ENCODE peak calls at places on chromosomes 12 and 14, in seven cellular contexts. J, E, O, U, N, W and K are unnamed samples. For H4K20me1, the result is how much of the 10 kb centered on the place peaks cover.

GRCh38 chr12:123063535-123063934 is 83.1 kb downstream of the ARL6IP4 start:
- DNase-seq in J (peak), E (no peak), O (no peak), U (peak), N (peak), W (peak), K (peak)

GRCh38 chr14:35534884-35535793 is 1.2 kb downstream of the INSM2 start:
- DNase-seq in J (peak), E (peak), O (peak), U (peak), N (peak), W (peak), K (peak)

GRCh38 chr14:43308411-43308810 is 1198.7 kb downstream of the FSCB start:
- DNase-seq in J (peak), E (no peak), O (no peak), U (no peak), N (no peak), W (no peak), K (no peak)

GRCh38 chr14:20969336-20969735 is 14.0 kb downstream of the RNASE2 start:
- DNase-seq in J (no peak), E (no peak), O (peak), U (no peak), N (no peak), W (no peak), K (no peak)

GRCh38 chr14:97446087-97446486 is 648.9 kb downstream of the VRK1 start:
- DNase-seq in J (no peak), E (no peak), O (no peak), U (no peak), N (no peak), W (no peak), K (no peak)

GRCh38 chr14:94380225-94381148 is 7.9 kb downstream of the SERPINA1 start:
- DNase-seq in J (no peak), E (no peak), O (no peak), U (no peak), N (no peak), W (no peak), K (no peak)

GRCh38 chr14:101926085-101926484 is 38.3 kb upstream of the DYNC1H1 start:
- DNase-seq in J (no peak), E (no peak), O (no peak), U (no peak), N (no peak), W (no peak), K (no peak)

GRCh38 chr12:124861898-124862676 is 1.6 kb downstream of the SCARB1 start:
- DNase-seq in J (no peak), E (no peak), O (no peak), U (no peak), N (no peak), W (no peak), K (no peak)

GRCh38 chr12:115583591-115583990 is 693.9 kb downstream of the MED13L start:
- DNase-seq in J (no peak), E (no peak), O (no peak), U (no peak), N (no peak), W (no peak), K (no peak)

GRCh38 chr12:72074065-72074464 is 135.4 kb downstream of the TPH2 start:
- DNase-seq in J (no peak), E (no peak), O (no peak), U (no peak), N (no peak), W (no peak), K (no peak)

GRCh38 chr12:76568130-76568529 is 8.6 kb upstream of the OSBPL8 start:
- DNase-seq in J (no peak), E (no peak), O (no peak), U (no peak), N (no peak), W (no peak), K (no peak)

DNA sequence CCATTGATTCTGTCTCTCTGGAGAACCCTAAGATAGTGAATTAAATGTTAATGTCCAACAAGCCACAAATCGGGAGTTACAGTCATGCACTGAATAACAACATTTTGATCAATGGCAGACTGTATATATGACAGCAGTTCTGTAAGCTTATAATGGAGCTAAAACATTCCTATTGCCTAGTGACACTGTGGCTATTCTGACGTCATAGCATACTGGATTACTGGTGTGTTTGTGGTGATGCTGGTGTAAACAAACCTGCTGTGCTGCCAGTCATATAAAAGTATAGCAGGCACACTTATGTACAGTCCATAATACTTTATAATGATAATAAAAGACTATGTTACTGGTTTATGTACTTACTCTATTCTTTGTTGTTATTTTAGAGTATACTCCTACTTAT is 56.7 kb upstream of the BICD1 start:
- DNase-seq in J (no peak), E (no peak), O (no peak), U (peak), N (no peak), W (no peak), K (no peak)
- H3K27ac ChIP-seq in J (no peak), E (no peak), O (no peak), U (no peak), N (no peak), W (no peak), K (no peak)

GRCh38 chr12:7190268-7191055 is 976 bp downstream of the PEX5 start:
- DNase-seq in J (no peak), E (peak), O (peak), U (peak), N (no peak), W (peak), K (peak)
- H3K9ac ChIP-seq in J (peak), E (peak), O (peak), U (peak), N (peak), W (peak), K (no peak)

DNA sequence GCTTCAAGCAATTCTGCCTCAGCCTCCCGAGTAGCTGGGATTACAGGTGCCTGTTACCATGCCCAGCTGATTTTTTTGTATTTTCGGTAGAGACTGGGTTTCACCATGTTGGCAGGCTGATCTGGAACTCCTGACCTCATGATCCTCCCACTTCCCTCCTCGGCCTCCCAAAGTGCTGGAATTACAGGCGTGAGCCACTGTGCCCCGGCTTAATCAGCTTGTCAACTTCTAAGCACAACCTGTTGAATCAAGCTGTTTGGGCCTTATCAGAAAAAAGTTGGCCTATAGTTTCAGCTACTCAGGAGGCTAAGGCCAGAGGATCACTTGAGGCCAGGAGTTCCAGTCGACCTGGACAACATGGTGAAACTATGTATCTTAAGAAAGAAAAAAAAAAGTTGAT is 7.9 kb downstream of the MARK3 start:
- DNase-seq in J (no peak), E (no peak), O (no peak), U (no peak), N (no peak), W (no peak), K (no peak)
- H4K20me1 ChIP-seq in J (half or more), E (half or more), O (under half), U (half or more), N (half or more), W (under half), K (half or more)

GRCh38 chr14:77562681-77563080 is 53.8 kb downstream of the SPTLC2 start:
- DNase-seq in J (peak), E (peak), O (no peak), U (peak), N (no peak), W (no peak), K (no peak)

GRCh38 chr14:77561881-77562280 is 54.6 kb downstream of the SPTLC2 start:
- DNase-seq in J (no peak), E (no peak), O (no peak), U (no peak), N (no peak), W (no peak), K (no peak)

GRCh38 chr14:77570706-77571293 is 45.6 kb downstream of the SPTLC2 start:
- DNase-seq in J (no peak), E (no peak), O (no peak), U (no peak), N (peak), W (no peak), K (no peak)

GRCh38 chr14:77565289-77566081 is 51.0 kb downstream of the SPTLC2 start:
- DNase-seq in J (no peak), E (peak), O (peak), U (peak), N (no peak), W (no peak), K (no peak)
- H3K27ac ChIP-seq in J (no peak), E (no peak), O (no peak), U (no peak), N (no peak), W (no peak), K (no peak)

GRCh38 chr14:81222694-81223093 is 1.9 kb upstream of the GTF2A1 start:
- DNase-seq in J (no peak), E (no peak), O (no peak), U (no peak), N (no peak), W (no peak), K (no peak)

GRCh38 chr14:81221579-81222102 is 882 bp upstream of the GTF2A1 start:
- DNase-seq in J (no peak), E (no peak), O (no peak), U (peak), N (no peak), W (no peak), K (no peak)

GRCh38 chr14:81220488-81220766 is 332 bp downstream of the GTF2A1 start:
- DNase-seq in J (no peak), E (no peak), O (no peak), U (no peak), N (no peak), W (no peak), K (no peak)

GRCh38 chr14:81220767-81221578 is at the start of gene GTF2A1:
- DNase-seq in J (peak), E (peak), O (peak), U (peak), N (peak), W (peak), K (peak)

GRCh38 chr14:81224222-81224621 is 3.5 kb upstream of the GTF2A1 start:
- DNase-seq in J (no peak), E (no peak), O (no peak), U (no peak), N (no peak), W (no peak), K (no peak)
- H3K9ac ChIP-seq in J (no peak), E (no peak), O (no peak), U (no peak), N (no peak), W (no peak), K (no peak)

GRCh38 chr14:93081875-93082570 is 33.7 kb downstream of the ITPK1 start:
- DNase-seq in J (no peak), E (no peak), O (no peak), U (no peak), N (no peak), W (no peak), K (no peak)

GRCh38 chr14:93076755-93077154 is 39.0 kb downstream of the ITPK1 start:
- DNase-seq in J (no peak), E (no peak), O (no peak), U (no peak), N (no peak), W (no peak), K (no peak)

GRCh38 chr14:93078830-93079229 is 36.9 kb downstream of the ITPK1 start:
- DNase-seq in J (no peak), E (peak), O (no peak), U (peak), N (no peak), W (no peak), K (no peak)

GRCh38 chr14:93079865-93080403 is 35.8 kb downstream of the ITPK1 start:
- DNase-seq in J (no peak), E (no peak), O (no peak), U (no peak), N (no peak), W (no peak), K (no peak)

DNA sequence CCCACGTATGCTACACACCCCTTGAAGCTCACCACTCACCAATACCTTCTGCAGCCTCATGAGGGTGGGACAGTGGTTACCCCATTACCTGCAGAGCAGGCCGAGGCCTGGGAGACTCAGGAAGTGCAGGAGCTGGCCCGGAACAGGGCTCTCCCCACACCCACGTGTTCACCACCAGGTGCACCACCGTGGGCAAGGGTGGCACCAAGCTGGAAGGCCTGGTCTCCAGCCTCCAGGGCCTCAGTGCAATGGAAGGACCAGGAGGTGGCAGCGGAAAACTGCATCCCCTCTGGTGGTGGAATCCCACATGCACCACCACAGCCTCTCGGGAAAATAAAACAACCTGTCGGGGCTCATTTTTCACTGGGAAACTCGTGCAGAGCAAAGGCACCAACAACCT is 36.4 kb downstream of the ITPK1 start:
- DNase-seq in J (no peak), E (no peak), O (no peak), U (no peak), N (no peak), W (no peak), K (no peak)
- H4K20me1 ChIP-seq in J (under half), E (half or more), O (under half), U (under half), N (under half), W (under half), K (under half)